ENCODE peak calls at places on chromosomes 3 and 15, in ten cellular contexts. O is AG04450; L is adrenal gland; F is heart right ventricle; W is CD4-positive, CD25-positive, alpha-beta regulatory T cell; K is iPS DF 6.9; N is neural progenitor cell; J is IMR-90; H is MM.1S; Z is NB4. X is an unnamed sample.
A peak's percentile ranks its signal among the peaks of the same experiment; 100 is the strongest.

GRCh38 chr3:142853270-142854163 is 35.4 kb downstream of the PCOLCE2 start:
- DNase-seq in Z (no peak), O (no peak), H (no peak), L (no peak), K (no peak), J (peak; percentile 21), F (peak; percentile 61), N (no peak), W (no peak), X (peak; percentile 94)

GRCh38 chr15:29939404-29939803 is 117.1 kb upstream of the TJP1 start:
- DNase-seq in F (no peak), H (no peak), J (peak; percentile 47), N (no peak), O (no peak), K (no peak), W (no peak), L (no peak), Z (no peak), X (peak; percentile 82)

GRCh38 chr3:48433472-48434118 is 3.7 kb upstream of the PLXNB1 start:
- DNase-seq in K (no peak), O (no peak), N (peak; percentile 69), F (no peak), Z (no peak), J (peak; percentile 26), H (no peak), W (no peak), L (no peak), X (peak; percentile 26)

GRCh38 chr3:126962756-126963155 is 20.2 kb upstream of the PLXNA1 start:
- DNase-seq in O (no peak), N (no peak), H (no peak), F (no peak), L (no peak), K (no peak), J (no peak), W (no peak), Z (no peak), X (no peak)

GRCh38 chr15:31887246-31887645 is 143.1 kb upstream of the CHRNA7 start:
- DNase-seq in F (no peak), J (no peak), O (no peak), N (peak; percentile 63), Z (no peak), H (no peak), L (no peak), W (no peak), K (no peak), X (no peak)

GRCh38 chr3:37217098-37217849 is 42.9 kb upstream of the LRRFIP2 start:
- DNase-seq in K (no peak), H (no peak), L (peak; percentile 18), J (no peak), W (peak; percentile 49), Z (no peak), F (no peak), O (no peak), N (no peak), X (no peak)

GRCh38 chr3:24199775-24200247 is 254.7 kb downstream of the NR1D2 start:
- DNase-seq in K (no peak), H (no peak), F (no peak), W (no peak), J (no peak), O (no peak), Z (no peak), N (no peak), L (no peak), X (no peak)

GRCh38 chr3:32147935-32148334 is 41.5 kb downstream of the GPD1L start:
- DNase-seq in N (no peak), W (no peak), Z (peak; percentile 26), K (no peak), H (no peak), F (no peak), L (no peak), J (no peak), O (no peak), X (no peak)

GRCh38 chr3:13879946-13880810 is at the start of gene WNT7A:
- DNase-seq in N (peak; percentile 82), Z (no peak), F (no peak), K (no peak), H (no peak), O (no peak), J (no peak), W (peak; percentile 40), L (no peak), X (peak; percentile 62)

DNA sequence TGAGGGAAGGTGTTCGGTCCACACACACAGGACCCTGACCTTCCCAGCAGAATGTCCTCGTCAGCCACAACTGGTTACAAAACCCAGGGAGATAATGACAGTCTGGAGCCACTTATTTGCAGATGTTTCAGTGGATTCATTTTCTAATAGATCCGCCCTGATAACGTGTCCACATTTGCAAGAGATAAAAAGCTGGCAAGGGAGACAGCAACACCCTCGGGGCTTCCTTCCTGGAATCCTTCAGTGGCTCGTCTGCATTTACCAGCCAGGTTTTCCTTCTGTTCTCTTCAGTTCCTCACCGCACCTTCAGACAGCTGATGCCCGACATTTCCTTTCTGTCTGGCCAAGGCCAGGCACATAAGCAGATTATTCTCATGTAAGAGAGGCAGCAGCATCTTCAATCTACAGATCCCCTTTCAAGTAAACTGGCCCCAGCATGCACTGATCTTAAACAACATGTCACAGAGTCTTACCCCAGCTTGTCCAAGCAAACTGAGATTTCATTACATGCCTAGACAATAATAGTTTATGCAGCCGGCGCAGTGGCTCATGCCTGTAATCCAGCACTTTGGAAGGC is 56.2 kb upstream of the SPATA12 start:
- DNase-seq in L (no peak), J (no peak), F (no peak), K (no peak), W (no peak), O (no peak), N (no peak), H (no peak), Z (no peak), X (no peak)
- H3K4me3 ChIP-seq in L (no peak overlapping the region), J (no peak overlapping the region), F (no peak overlapping the region), K (no peak overlapping the region), W (no peak overlapping the region), O (no peak overlapping the region), N (no peak overlapping the region), H (no peak overlapping the region), Z (no peak overlapping the region), X (no peak overlapping the region)

DNA sequence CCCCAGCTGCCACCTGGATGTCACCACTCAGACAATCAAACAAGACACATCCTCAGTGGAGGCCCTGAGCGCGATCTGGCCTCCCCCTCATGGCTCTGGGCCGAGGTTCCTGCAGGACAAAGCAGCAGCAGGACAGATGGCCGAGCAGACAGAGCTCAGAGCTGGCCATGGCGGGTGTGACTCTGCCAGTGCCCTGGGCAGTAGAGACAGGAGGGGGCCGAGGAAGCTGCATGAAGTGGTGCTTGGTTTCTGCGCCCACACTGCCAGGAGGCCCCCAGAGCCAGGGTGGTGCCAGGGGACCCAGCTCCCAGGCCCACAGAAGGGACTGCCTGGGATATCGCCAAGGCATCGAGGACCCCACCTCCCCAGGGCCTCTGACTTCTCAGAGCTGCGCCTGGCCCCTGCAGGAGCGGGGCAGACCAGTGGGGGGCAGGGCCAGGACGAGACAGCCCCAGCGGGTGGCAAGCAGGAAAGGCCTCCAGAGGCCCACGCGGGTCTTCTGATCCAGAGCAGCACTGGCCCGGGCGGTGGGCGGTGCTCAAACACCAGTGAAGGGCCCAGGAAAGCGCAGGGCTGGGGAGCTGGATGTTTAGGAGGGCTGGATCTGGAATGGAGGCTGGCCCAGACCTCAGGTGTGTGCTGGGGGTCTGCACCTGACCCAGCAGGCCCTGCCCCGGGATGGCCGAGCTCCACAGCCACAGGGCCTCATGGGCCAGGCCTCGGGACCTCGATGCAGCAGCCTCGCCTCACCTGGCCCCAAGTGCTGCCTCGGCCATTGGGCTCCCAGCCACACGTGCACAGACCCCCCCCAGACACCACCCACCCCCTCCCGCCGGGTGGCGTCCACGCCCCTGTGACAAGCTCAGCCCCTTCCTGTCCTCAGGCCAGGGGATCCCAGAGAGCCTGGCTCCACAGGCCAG is 76.0 kb downstream of the GOLGA8G start:
- DNase-seq in W (no peak), F (peak; percentile 10), Z (no peak), H (no peak), N (peak; percentile 7), K (no peak), J (peak; percentile 0), L (no peak), O (no peak), X (peak; percentile 1)
- H3K4me3 ChIP-seq in W (no peak overlapping the region), F (no peak overlapping the region), Z (no peak overlapping the region), H (no peak overlapping the region), N (no peak overlapping the region), K (no peak overlapping the region), J (no peak overlapping the region), L (no peak overlapping the region), O (no peak overlapping the region), X (no peak overlapping the region)

DNA sequence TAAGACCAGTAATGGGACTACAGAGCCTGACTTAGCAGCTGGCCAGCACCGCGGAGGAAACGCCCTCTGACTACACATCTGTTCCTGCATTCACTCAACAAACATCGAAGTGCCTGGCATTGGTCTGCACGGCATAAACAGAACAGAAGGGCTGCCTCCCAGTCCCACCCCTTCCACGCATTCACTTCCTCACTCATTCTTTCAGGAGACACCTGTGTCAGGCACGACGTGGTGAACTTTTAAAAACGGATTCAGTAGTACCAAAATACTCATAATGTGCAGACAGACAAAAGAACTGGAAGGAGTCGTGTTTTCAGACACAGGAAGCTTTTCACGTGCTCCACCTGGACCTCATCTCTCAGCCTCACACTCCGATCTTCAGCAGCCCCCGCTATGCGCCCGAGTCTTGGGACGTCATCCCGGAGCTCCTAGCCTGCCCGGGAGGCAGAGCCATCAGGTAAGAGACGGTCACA is 123.3 kb downstream of the XXYLT1 start:
- DNase-seq in O (no peak), L (peak; percentile 78), N (no peak), J (peak; percentile 62), F (peak; percentile 55), W (peak; percentile 88), H (peak; percentile 95), K (no peak), Z (no peak), X (no peak)
- H3K4me3 ChIP-seq in O (no peak overlapping the region), L (no peak overlapping the region), N (no peak overlapping the region), J (no peak overlapping the region), F (no peak overlapping the region), W (peak overlapping the region; percentile 82), H (peak overlapping the region; percentile 18), K (no peak overlapping the region), Z (no peak overlapping the region), X (no peak overlapping the region)

GRCh38 chr3:152382312-152383135 is 113.8 kb downstream of the MBNL1 start:
- DNase-seq in H (peak; percentile 39), J (no peak), O (no peak), L (no peak), W (no peak), K (no peak), F (no peak), N (no peak), Z (no peak), X (no peak)

GRCh38 chr3:152379415-152380042 is 110.8 kb downstream of the MBNL1 start:
- DNase-seq in J (peak; percentile 62), N (no peak), W (no peak), F (no peak), L (no peak), K (no peak), H (no peak), Z (no peak), O (no peak), X (no peak)

GRCh38 chr3:152383136-152383606 is 114.4 kb downstream of the MBNL1 start:
- DNase-seq in N (no peak), F (no peak), Z (no peak), O (no peak), L (no peak), K (no peak), H (no peak), J (no peak), W (no peak), X (no peak)

GRCh38 chr3:152380048-152380447 is 111.3 kb downstream of the MBNL1 start:
- DNase-seq in W (no peak), K (no peak), J (no peak), O (no peak), L (no peak), N (peak; percentile 53), Z (no peak), F (no peak), H (no peak), X (no peak)

GRCh38 chr3:152381881-152382295 is 113.2 kb downstream of the MBNL1 start:
- DNase-seq in K (no peak), W (no peak), H (peak; percentile 12), Z (no peak), F (no peak), L (no peak), O (no peak), N (no peak), J (no peak), X (no peak)
- H3K4me3 ChIP-seq in K (no peak overlapping the region), W (peak overlapping the region; percentile 63), H (peak overlapping the region; percentile 30), Z (no peak overlapping the region), F (peak overlapping the region; percentile 27), L (no peak overlapping the region), O (no peak overlapping the region), N (no peak overlapping the region), J (no peak overlapping the region), X (no peak overlapping the region)

X was measured in PC-3.